ENCODE peak calls at places on chromosomes 7 and 10, in ten cellular contexts. J is mammary epithelial cell; D is nephron progenitor cell; M is suprapubic skin; Y is endothelial cell; Q is CD4-positive, alpha-beta T cell; R is chondrocyte; Z is astrocyte of the spinal cord; U is psoas muscle; T is cardiac muscle cell. B is an unnamed sample.

GRCh38 chr10:129541208-129541607 is 74.2 kb downstream of the MGMT start:
- DNase-seq in Z (peak; percentile 25), D (peak; percentile 20), J (no peak), U (no peak), Q (no peak), T (no peak), R (no peak), M (no peak), Y (no peak), B (no peak)

GRCh38 chr10:86348321-86349210 is 18.0 kb downstream of the GRID1 start:
- DNase-seq in Q (no peak), J (no peak), Z (no peak), T (peak; percentile 50), D (peak; percentile 41), U (peak; percentile 9), M (no peak), Y (no peak), R (peak; percentile 86), B (no peak)

GRCh38 chr7:107528461-107528860 is 35.3 kb downstream of the COG5 start:
- DNase-seq in M (no peak), D (no peak), Y (no peak), Q (no peak), Z (peak; percentile 65), T (no peak), U (no peak), J (peak; percentile 60), R (no peak), B (no peak)

GRCh38 chr7:28481131-28481926 is 69.0 kb downstream of the CREB5 start:
- DNase-seq in D (no peak), Y (no peak), Z (peak; percentile 57), R (no peak), Q (no peak), J (no peak), U (no peak), M (no peak), T (no peak), B (no peak)

GRCh38 chr7:55308186-55308929 is 56.8 kb upstream of the LANCL2 start:
- DNase-seq in J (no peak), R (no peak), M (no peak), T (peak; percentile 17), Z (peak; percentile 53), Y (no peak), D (no peak), U (no peak), Q (no peak), B (no peak)

GRCh38 chr7:68699090-68699711 is 899.1 kb upstream of the AUTS2 start:
- DNase-seq in M (no peak), Y (no peak), U (no peak), Q (no peak), T (no peak), R (no peak), Z (peak; percentile 89), D (no peak), J (no peak), B (no peak)

GRCh38 chr10:28875535-28876208 is 198.4 kb downstream of the BAMBI start:
- DNase-seq in Z (peak; percentile 71), Y (no peak), R (no peak), M (no peak), Q (no peak), U (no peak), J (no peak), D (peak; percentile 19), T (peak; percentile 45), B (no peak)

GRCh38 chr7:43825391-43825808 is 43.9 kb downstream of the MRPS24 start:
- DNase-seq in R (no peak), U (no peak), Z (no peak), T (no peak), J (no peak), Q (no peak), M (no peak), D (no peak), Y (no peak), B (no peak)

GRCh38 chr10:20088302-20088701 is 272.1 kb downstream of the PLXDC2 start:
- DNase-seq in M (no peak), Y (no peak), U (no peak), R (no peak), J (no peak), T (no peak), Q (no peak), D (no peak), Z (no peak), B (no peak)

GRCh38 chr10:122336332-122336731 is 38.2 kb upstream of the PLEKHA1 start:
- DNase-seq in Q (no peak), J (no peak), D (no peak), Y (no peak), U (no peak), T (no peak), R (no peak), Z (no peak), M (no peak), B (no peak)

GRCh38 chr10:84097787-84098353 is 41.4 kb upstream of the GHITM start:
- DNase-seq in R (no peak), Z (peak; percentile 22), Q (no peak), T (peak; percentile 18), U (no peak), D (no peak), J (no peak), Y (no peak), M (no peak), B (no peak)

GRCh38 chr10:93954726-93955363 is 38.9 kb upstream of the PLCE1 start:
- DNase-seq in M (no peak), U (no peak), Y (no peak), R (no peak), T (no peak), Z (peak; percentile 65), J (peak; percentile 60), D (no peak), Q (no peak), B (no peak)

GRCh38 chr7:919114-919442 is 35.4 kb downstream of the ADAP1 start:
- DNase-seq in Q (no peak), M (peak; percentile 54), T (no peak), Z (no peak), U (no peak), Y (no peak), D (peak; percentile 1), R (peak; percentile 75), J (no peak), B (no peak)

GRCh38 chr7:126839624-126840023 is 413.1 kb downstream of the GRM8 start:
- DNase-seq in U (no peak), Y (no peak), M (no peak), J (no peak), D (no peak), Q (no peak), Z (no peak), T (no peak), R (no peak), B (no peak)

GRCh38 chr7:28375729-28376128 is 36.6 kb upstream of the CREB5 start:
- DNase-seq in D (no peak), T (no peak), U (no peak), Y (no peak), M (no peak), Z (no peak), Q (no peak), R (no peak), J (no peak), B (no peak)

GRCh38 chr7:148142660-148143248 is 447.8 kb upstream of the C7orf33 start:
- DNase-seq in Q (no peak), J (peak; percentile 9), D (peak; percentile 25), Z (peak; percentile 27), U (no peak), T (peak; percentile 55), R (no peak), Y (peak; percentile 12), M (no peak), B (peak; percentile 14)
- TF ChIP-seq CTCF in Q (no peak), J (peak; percentile 62), D (peak; percentile 67), Z (peak; percentile 42), U (peak; percentile 32), T (peak; percentile 66), R (peak; percentile 85), Y (no peak), M (peak; percentile 10), B (peak; percentile 80)

GRCh38 chr7:33677556-33677955 is 227.8 kb upstream of the BMPER start:
- DNase-seq in D (no peak), Y (no peak), T (no peak), Q (no peak), J (no peak), R (no peak), M (no peak), Z (peak; percentile 18), U (no peak), B (no peak)

GRCh38 chr7:33671521-33672262 is 233.6 kb upstream of the BMPER start:
- DNase-seq in M (no peak), J (no peak), U (no peak), R (no peak), D (no peak), Y (no peak), Z (no peak), T (no peak), Q (no peak), B (no peak)

GRCh38 chr7:33674804-33675411 is 230.4 kb upstream of the BMPER start:
- DNase-seq in T (no peak), R (no peak), U (no peak), Y (no peak), J (no peak), Q (no peak), M (no peak), Z (no peak), D (no peak), B (no peak)

GRCh38 chr7:33669251-33669670 is 236.1 kb upstream of the BMPER start:
- DNase-seq in Q (no peak), Y (no peak), M (no peak), J (no peak), Z (peak; percentile 51), D (no peak), R (no peak), U (no peak), T (no peak), B (no peak)

GRCh38 chr7:33673029-33673700 is 232.2 kb upstream of the BMPER start:
- DNase-seq in M (no peak), R (no peak), Y (no peak), T (no peak), U (no peak), J (no peak), D (no peak), Q (no peak), Z (no peak), B (no peak)
- TF ChIP-seq CTCF in M (no peak), R (peak; percentile 24), Y (peak; percentile 25), T (no peak), U (no peak), J (peak; percentile 6), D (no peak), Q (no peak), Z (no peak), B (peak; percentile 14)

DNA sequence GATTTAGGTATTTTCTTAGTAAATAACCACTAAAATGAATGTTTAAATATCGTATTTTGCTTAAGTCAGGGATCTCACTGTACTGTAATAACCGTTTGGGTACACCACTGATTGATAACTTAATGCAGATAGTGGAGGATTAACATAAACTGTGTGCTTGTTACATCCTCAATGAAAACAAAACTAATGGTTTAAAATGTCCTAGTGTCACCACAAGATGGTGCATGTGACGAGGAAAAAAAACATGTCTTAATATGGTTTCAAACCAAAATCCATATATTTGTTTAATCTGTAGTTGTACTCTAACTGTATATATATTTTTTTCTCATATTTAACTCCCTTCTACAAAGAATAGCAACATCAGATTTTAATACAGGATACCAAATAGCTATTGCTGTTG is 19.2 kb downstream of the ARMC10 start:
- DNase-seq in R (no peak), M (no peak), Q (no peak), T (no peak), Z (no peak), U (no peak), D (no peak), Y (no peak), J (no peak), B (no peak)
- TF ChIP-seq CTCF in R (peak; percentile 67), M (no peak), Q (no peak), T (peak; percentile 15), Z (no peak), U (no peak), D (no peak), Y (no peak), J (peak; percentile 13), B (no peak)

GRCh38 chr7:32179567-32179966 is 109.4 kb upstream of the PDE1C start:
- DNase-seq in T (no peak), R (no peak), U (no peak), D (no peak), M (no peak), Z (no peak), J (no peak), Y (no peak), Q (no peak), B (no peak)
- TF ChIP-seq CTCF in T (no peak), R (no peak), U (no peak), D (no peak), M (no peak), Z (no peak), J (no peak), Y (no peak), Q (no peak), B (no peak)

B was measured in progenitor cell of endocrine pancreas.